ENCODE peak calls at places on chromosomes 5 and 9, in four cellular contexts. G is esophagus squamous epithelium, I is gastrocnemius medialis, E is thyroid gland. R is an unnamed sample. For H3K36me3 and H3K4me1, the result is how much of the 10 kb centered on the place peaks cover.

GRCh38 chr5:38789777-38790176 is 56.0 kb upstream of the OSMR start:
- DNase-seq in G (no peak), I (no peak), E (no peak), R (no peak)

GRCh38 chr5:166505086-166505485 is 1786.4 kb upstream of the WWC1 start:
- DNase-seq in G (no peak), E (peak), I (no peak), R (no peak)

GRCh38 chr5:181036816-181037364 is 3.2 kb upstream of the BTNL9 start:
- DNase-seq in E (no peak), G (no peak), I (no peak), R (no peak)

GRCh38 chr5:68440666-68441065 is 225.1 kb downstream of the PIK3R1 start:
- DNase-seq in I (no peak), E (no peak), G (no peak), R (no peak)

GRCh38 chr5:79191457-79191856 is 44.5 kb upstream of the JMY start:
- DNase-seq in G (no peak), E (no peak), I (no peak), R (no peak)

GRCh38 chr5:117246386-117246785 is 671.8 kb upstream of the SEMA6A start:
- DNase-seq in I (no peak), E (no peak), G (no peak), R (no peak)

GRCh38 chr9:27528886-27529315 is 713 bp downstream of the MOB3B start:
- DNase-seq in I (peak), G (peak), E (peak), R (peak)

GRCh38 chr5:119074419-119074818 is 3.5 kb downstream of the DMXL1 start:
- DNase-seq in G (no peak), I (no peak), E (no peak), R (no peak)

GRCh38 chr9:117645245-117645636 is 59.0 kb upstream of the TLR4 start:
- DNase-seq in E (no peak), I (no peak), G (no peak), R (no peak)

GRCh38 chr9:76438841-76439588 is 20.0 kb upstream of the GCNT1 start:
- DNase-seq in I (no peak), E (no peak), G (no peak), R (no peak)

GRCh38 chr9:38142201-38142600 is 73.2 kb upstream of the SHB start:
- DNase-seq in I (no peak), E (no peak), G (no peak), R (no peak)

GRCh38 chr9:20980713-20981481 is 50.5 kb downstream of the HACD4 start:
- DNase-seq in E (peak), G (no peak), I (no peak), R (no peak)

GRCh38 chr9:113484258-113484730 is 20.8 kb downstream of the RGS3 start:
- DNase-seq in G (no peak), I (no peak), E (peak), R (no peak)

GRCh38 chr5:172632346-172633092 is 8.5 kb upstream of the NEURL1B start:
- DNase-seq in E (no peak), I (no peak), G (no peak), R (peak)

GRCh38 chr9:76458903-76459690 is at the start of gene GCNT1:
- DNase-seq in G (peak), I (peak), E (peak), R (peak)

GRCh38 chr5:107864793-107865192 is 194.1 kb upstream of the EFNA5 start:
- DNase-seq in E (no peak), G (no peak), I (no peak), R (no peak)

GRCh38 chr9:80012557-80013330 is 441.0 kb downstream of the TLE4 start:
- DNase-seq in G (no peak), E (no peak), I (no peak), R (no peak)

GRCh38 chr5:126360467-126360866 is 62.7 kb upstream of the GRAMD2B start:
- DNase-seq in I (no peak), E (no peak), G (no peak), R (no peak)

GRCh38 chr5:442335-443238 is at the start of gene EXOC3:
- DNase-seq in I (peak), G (no peak), E (peak), R (peak)

GRCh38 chr9:130445268-130445983 is 665 bp downstream of the ASS1 start:
- DNase-seq in I (no peak), G (no peak), E (peak), R (no peak)

GRCh38 chr5:34691326-34691725 is 35.2 kb downstream of the RAI14 start:
- DNase-seq in I (no peak), G (no peak), E (no peak), R (no peak)

GRCh38 chr5:131640043-131640856 is 5.2 kb upstream of the RAPGEF6 start:
- DNase-seq in E (no peak), I (no peak), G (no peak), R (no peak)

GRCh38 chr9:89961616-89962341 is 357.0 kb downstream of the GADD45G start:
- DNase-seq in I (no peak), E (no peak), G (no peak), R (no peak)

GRCh38 chr5:65152131-65152530 is 329.6 kb downstream of the ADAMTS6 start:
- DNase-seq in G (no peak), I (no peak), E (no peak), R (no peak)

GRCh38 chr9:100014846-100015245 is 84.0 kb downstream of the ERP44 start:
- DNase-seq in G (no peak), E (no peak), I (no peak), R (no peak)

GRCh38 chr5:118044169-118044568 is 944.2 kb downstream of the DTWD2 start:
- DNase-seq in I (no peak), G (no peak), E (no peak), R (no peak)

GRCh38 chr9:34620061-34620994 is at the start of gene DCTN3:
- DNase-seq in G (peak), I (peak), E (peak), R (peak)
- TF ChIP-seq POLR2A in G (no peak), I (no peak), E (peak), R (no peak)

GRCh38 chr9:135810806-135811575 is 96.4 kb downstream of the CAMSAP1 start:
- DNase-seq in I (no peak), E (no peak), G (no peak), R (peak)

GRCh38 chr9:135813671-135814290 is 93.6 kb downstream of the CAMSAP1 start:
- DNase-seq in E (no peak), G (no peak), I (no peak), R (no peak)

GRCh38 chr9:135812961-135813360 is 94.4 kb downstream of the CAMSAP1 start:
- DNase-seq in G (no peak), E (no peak), I (no peak), R (no peak)

GRCh38 chr9:135814421-135814820 is 92.9 kb downstream of the CAMSAP1 start:
- DNase-seq in E (no peak), I (no peak), G (no peak), R (no peak)

GRCh38 chr9:135811796-135812195 is 95.5 kb downstream of the CAMSAP1 start:
- DNase-seq in E (no peak), I (no peak), G (no peak), R (peak)
- H3K36me3 ChIP-seq in E (under half), I (under half), G (under half), R (under half)

GRCh38 chr5:96706433-96707111 is 44.4 kb downstream of the CAST start:
- DNase-seq in E (no peak), I (peak), G (no peak), R (no peak)
- H3K4me1 ChIP-seq in E (under half), I (half or more), G (half or more), R (under half)

GRCh38 chr5:42991477-42992034 is 48.6 kb downstream of the ANXA2R start:
- DNase-seq in E (no peak), I (no peak), G (no peak), R (no peak)

GRCh38 chr5:42994285-42995151 is 45.6 kb downstream of the ANXA2R start:
- DNase-seq in E (peak), G (peak), I (peak), R (no peak)

GRCh38 chr5:42992035-42992570 is 48.0 kb downstream of the ANXA2R start:
- DNase-seq in I (peak), G (peak), E (peak), R (peak)

GRCh38 chr5:42995152-42995751 is 44.9 kb downstream of the ANXA2R start:
- DNase-seq in I (no peak), E (no peak), G (no peak), R (no peak)

DNA sequence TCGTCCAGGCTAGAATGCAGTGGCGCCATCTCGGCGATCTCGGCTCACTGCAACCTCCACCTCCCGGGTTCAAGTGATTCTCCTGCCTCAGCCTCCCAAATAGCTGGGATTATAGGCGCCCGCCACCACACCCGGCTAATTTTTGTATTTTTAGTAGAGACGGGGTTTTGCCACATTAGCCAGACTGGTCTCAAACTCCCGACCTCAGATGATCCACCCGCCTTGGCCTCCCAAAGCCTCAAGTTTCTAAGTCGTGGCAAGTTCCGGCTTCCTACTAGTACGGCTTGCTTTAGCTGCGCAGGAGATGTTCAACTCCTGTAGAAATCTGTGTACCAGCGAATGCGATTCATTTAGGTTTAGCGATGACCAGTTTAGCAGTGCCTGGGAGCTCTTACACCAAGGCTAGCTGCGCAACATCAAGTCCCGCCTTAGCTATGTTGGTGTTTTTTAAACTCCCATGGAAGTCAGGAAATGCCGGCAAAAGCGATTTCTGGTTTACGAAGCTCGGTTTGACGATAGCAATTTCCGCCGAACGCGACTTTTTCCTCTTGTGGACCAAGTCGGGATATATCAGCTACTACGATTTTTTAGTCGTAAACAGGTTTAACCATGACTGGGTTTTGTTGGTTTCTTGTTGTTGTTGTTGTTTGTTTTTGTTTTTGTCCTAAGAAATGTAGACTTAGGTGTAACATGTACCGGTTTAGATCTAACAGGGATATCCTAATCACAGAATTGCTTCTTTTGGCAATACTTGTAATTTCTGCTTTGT is 46.4 kb downstream of the ANXA2R start:
- DNase-seq in E (no peak), I (no peak), G (peak), R (no peak)
- TF ChIP-seq POLR2A in E (no peak), I (no peak), G (no peak), R (no peak)

GRCh38 chr5:61471352-61471751 is 139.3 kb downstream of the ZSWIM6 start:
- DNase-seq in I (no peak), G (no peak), E (no peak), R (no peak)

GRCh38 chr5:61479850-61480614 is 148.0 kb downstream of the ZSWIM6 start:
- DNase-seq in E (no peak), I (no peak), G (no peak), R (no peak)

GRCh38 chr5:61472172-61472958 is 140.3 kb downstream of the ZSWIM6 start:
- DNase-seq in I (no peak), E (no peak), G (no peak), R (no peak)

GRCh38 chr5:61477788-61478187 is 145.7 kb downstream of the ZSWIM6 start:
- DNase-seq in E (no peak), I (no peak), G (no peak), R (no peak)

DNA sequence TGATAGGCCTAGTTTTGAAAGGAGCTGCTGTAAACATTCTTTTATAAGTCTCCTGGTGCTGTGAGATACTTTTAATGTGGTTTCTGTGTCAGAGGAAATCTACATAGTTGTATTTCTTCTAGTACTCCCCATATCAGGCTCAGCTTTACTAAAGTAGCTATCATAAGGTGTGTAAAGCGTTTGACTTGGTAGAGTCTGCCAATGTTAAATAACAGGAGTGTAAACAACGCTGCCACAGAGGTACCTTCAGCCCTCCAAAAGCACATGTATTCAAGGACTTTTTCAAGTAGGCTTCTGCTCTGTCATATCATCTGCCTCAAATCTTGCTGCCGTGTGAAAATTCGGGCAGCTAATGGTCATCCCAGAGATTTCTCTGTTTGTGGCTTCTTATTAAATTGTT is 142.7 kb downstream of the ZSWIM6 start:
- DNase-seq in I (no peak), G (no peak), E (no peak), R (no peak)
- H3K36me3 ChIP-seq in I (under half), G (under half), E (under half), R (under half)

GRCh38 chr9:108864446-108864845 is 2.4 kb downstream of the ACTL7A start:
- DNase-seq in I (no peak), E (no peak), G (no peak), R (no peak)

GRCh38 chr9:108867829-108868228 is 5.8 kb downstream of the ACTL7A start:
- DNase-seq in E (no peak), G (no peak), I (no peak), R (no peak)

GRCh38 chr9:108865037-108865436 is 3.0 kb downstream of the ACTL7A start:
- DNase-seq in E (no peak), G (no peak), I (no peak), R (no peak)

GRCh38 chr9:108866001-108866420 is 3.9 kb downstream of the ACTL7A start:
- DNase-seq in E (no peak), G (no peak), I (no peak), R (no peak)

DNA sequence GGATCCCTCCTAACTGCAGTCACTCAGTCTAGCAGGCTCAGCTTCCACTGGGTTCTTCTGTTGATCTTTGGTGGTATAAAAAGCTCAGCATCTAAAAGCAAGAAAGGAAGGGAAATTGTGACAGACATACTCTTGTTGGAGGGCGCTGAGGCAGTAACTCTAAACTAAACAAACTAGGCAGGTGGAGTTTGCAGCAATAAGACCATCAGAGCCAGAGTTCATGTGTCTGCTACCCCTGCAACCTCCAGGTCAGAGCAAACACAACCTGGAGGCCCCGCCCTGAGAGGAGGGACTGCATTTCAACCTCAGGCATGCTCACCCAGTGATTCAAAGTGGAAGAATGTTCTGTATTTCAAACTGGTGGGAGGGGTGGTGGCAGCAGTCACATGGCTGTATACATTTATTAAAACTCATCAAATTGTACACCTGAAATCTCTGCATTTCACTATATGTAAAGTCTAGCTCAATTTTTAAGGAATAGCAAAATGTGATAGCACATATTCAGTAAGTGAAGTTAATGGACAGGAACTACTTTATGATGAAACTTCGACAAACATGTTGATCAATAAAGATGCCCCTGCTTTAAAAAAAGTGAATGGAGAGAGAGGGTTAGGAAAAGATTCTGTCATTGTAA is 7.1 kb downstream of the ACTL7A start:
- DNase-seq in E (peak), I (no peak), G (no peak), R (no peak)
- H3K4me1 ChIP-seq in E (under half), I (under half), G (under half), R (under half)

R was measured in breast epithelium.